ENCODE peak calls at places on chromosomes 7 and 10, in five cellular contexts. One of them, this sample, is unnamed.

GRCh38 chr10:33509231-33509871 is 174.9 kb upstream of the NRP1 start:
- DNase-seq in Caco-2: peak
- DNase-seq in endothelial cell: peak
- DNase-seq in body of pancreas: peak
- DNase-seq in CD4-positive, alpha-beta T cell: no peak
- DNase-seq in this sample: peak

GRCh38 chr10:71972746-71973695 is 8.8 kb downstream of the CHST3 start:
- DNase-seq in endothelial cell: no peak
- DNase-seq in body of pancreas: no peak
- DNase-seq in Caco-2: no peak
- DNase-seq in CD4-positive, alpha-beta T cell: no peak
- DNase-seq in this sample: no peak

GRCh38 chr7:7808626-7809025 is 90.2 kb upstream of the RPA3 start:
- DNase-seq in endothelial cell: no peak
- DNase-seq in CD4-positive, alpha-beta T cell: no peak
- DNase-seq in Caco-2: no peak
- DNase-seq in body of pancreas: no peak
- DNase-seq in this sample: no peak

GRCh38 chr10:17175551-17175950 is 25.9 kb downstream of the TRDMT1 start:
- DNase-seq in CD4-positive, alpha-beta T cell: no peak
- DNase-seq in Caco-2: no peak
- DNase-seq in body of pancreas: no peak
- DNase-seq in endothelial cell: no peak
- DNase-seq in this sample: peak

GRCh38 chr7:30469303-30469702 is 9.3 kb downstream of the NOD1 start:
- DNase-seq in CD4-positive, alpha-beta T cell: no peak
- DNase-seq in Caco-2: peak
- DNase-seq in body of pancreas: peak
- DNase-seq in endothelial cell: peak
- DNase-seq in this sample: peak

GRCh38 chr7:116524609-116525297 is at the start of gene CAV1:
- DNase-seq in Caco-2: peak
- DNase-seq in body of pancreas: peak
- DNase-seq in CD4-positive, alpha-beta T cell: peak
- DNase-seq in endothelial cell: peak
- DNase-seq in this sample: peak

GRCh38 chr7:156950381-156950858 is 908 bp downstream of the NOM1 start:
- DNase-seq in CD4-positive, alpha-beta T cell: no peak
- DNase-seq in endothelial cell: no peak
- DNase-seq in body of pancreas: no peak
- DNase-seq in Caco-2: no peak
- DNase-seq in this sample: peak

GRCh38 chr10:32225976-32226375 is 121.0 kb downstream of the EPC1 start:
- DNase-seq in CD4-positive, alpha-beta T cell: no peak
- DNase-seq in body of pancreas: no peak
- DNase-seq in endothelial cell: no peak
- DNase-seq in Caco-2: no peak
- DNase-seq in this sample: no peak

GRCh38 chr10:30671011-30671616 is 41.6 kb upstream of the LYZL2 start:
- DNase-seq in body of pancreas: peak
- DNase-seq in CD4-positive, alpha-beta T cell: no peak
- DNase-seq in Caco-2: peak
- DNase-seq in endothelial cell: peak
- DNase-seq in this sample: peak

GRCh38 chr7:50717186-50717585 is 65.5 kb downstream of the GRB10 start:
- DNase-seq in endothelial cell: no peak
- DNase-seq in CD4-positive, alpha-beta T cell: no peak
- DNase-seq in body of pancreas: no peak
- DNase-seq in Caco-2: no peak
- DNase-seq in this sample: no peak

GRCh38 chr7:55410641-55411239 is 45.6 kb downstream of the LANCL2 start:
- DNase-seq in endothelial cell: no peak
- DNase-seq in CD4-positive, alpha-beta T cell: no peak
- DNase-seq in Caco-2: no peak
- DNase-seq in body of pancreas: no peak
- DNase-seq in this sample: no peak

GRCh38 chr7:100489824-100490223 is 6.1 kb downstream of the NYAP1 start:
- DNase-seq in Caco-2: peak
- DNase-seq in CD4-positive, alpha-beta T cell: peak
- DNase-seq in body of pancreas: peak
- DNase-seq in endothelial cell: peak
- DNase-seq in this sample: peak

GRCh38 chr10:21184216-21184615 is 287.1 kb upstream of the NEBL start:
- DNase-seq in CD4-positive, alpha-beta T cell: no peak
- DNase-seq in body of pancreas: no peak
- DNase-seq in Caco-2: no peak
- DNase-seq in endothelial cell: no peak
- DNase-seq in this sample: peak

GRCh38 chr10:50908366-50908765 is 22.9 kb upstream of the A1CF start:
- DNase-seq in body of pancreas: no peak
- DNase-seq in Caco-2: no peak
- DNase-seq in endothelial cell: no peak
- DNase-seq in CD4-positive, alpha-beta T cell: no peak
- DNase-seq in this sample: no peak

GRCh38 chr10:3511483-3511882 is 273.5 kb downstream of the KLF6 start:
- DNase-seq in body of pancreas: no peak
- DNase-seq in Caco-2: no peak
- DNase-seq in endothelial cell: no peak
- DNase-seq in CD4-positive, alpha-beta T cell: no peak
- DNase-seq in this sample: no peak

GRCh38 chr10:134743-135600 is at the start of gene ZMYND11:
- DNase-seq in body of pancreas: peak
- DNase-seq in endothelial cell: peak
- DNase-seq in Caco-2: peak
- DNase-seq in CD4-positive, alpha-beta T cell: peak
- DNase-seq in this sample: peak

GRCh38 chr7:41940760-41941343 is 238.0 kb upstream of the INHBA start:
- DNase-seq in body of pancreas: peak
- DNase-seq in CD4-positive, alpha-beta T cell: peak
- DNase-seq in Caco-2: peak
- DNase-seq in endothelial cell: peak
- DNase-seq in this sample: peak

GRCh38 chr10:1548146-1548545 is 189.2 kb downstream of the ADARB2 start:
- DNase-seq in CD4-positive, alpha-beta T cell: no peak
- DNase-seq in Caco-2: no peak
- DNase-seq in body of pancreas: no peak
- DNase-seq in endothelial cell: no peak
- DNase-seq in this sample: no peak

GRCh38 chr7:132255898-132256297 is 320.4 kb downstream of the PLXNA4 start:
- DNase-seq in CD4-positive, alpha-beta T cell: no peak
- DNase-seq in Caco-2: no peak
- DNase-seq in endothelial cell: no peak
- DNase-seq in body of pancreas: peak
- DNase-seq in this sample: no peak

GRCh38 chr7:4849390-4849789 is 12.4 kb downstream of the PAPOLB start:
- DNase-seq in body of pancreas: no peak
- DNase-seq in CD4-positive, alpha-beta T cell: no peak
- DNase-seq in Caco-2: peak
- DNase-seq in endothelial cell: no peak
- DNase-seq in this sample: peak

GRCh38 chr7:20114463-20114862 is 102.7 kb downstream of the MACC1 start:
- DNase-seq in body of pancreas: peak
- DNase-seq in endothelial cell: no peak
- DNase-seq in CD4-positive, alpha-beta T cell: no peak
- DNase-seq in Caco-2: no peak
- DNase-seq in this sample: no peak

GRCh38 chr10:43396061-43396927 is 12.7 kb downstream of the HNRNPF start:
- DNase-seq in endothelial cell: peak
- DNase-seq in CD4-positive, alpha-beta T cell: peak
- DNase-seq in body of pancreas: peak
- DNase-seq in Caco-2: peak
- DNase-seq in this sample: peak

GRCh38 chr10:85995791-85996190 is 370.8 kb downstream of the GRID1 start:
- DNase-seq in endothelial cell: peak
- DNase-seq in CD4-positive, alpha-beta T cell: no peak
- DNase-seq in Caco-2: peak
- DNase-seq in body of pancreas: peak
- DNase-seq in this sample: peak
- TF ChIP-seq CTCF in endothelial cell: no peak
- TF ChIP-seq CTCF in CD4-positive, alpha-beta T cell: no peak
- TF ChIP-seq CTCF in Caco-2: no peak
- TF ChIP-seq CTCF in body of pancreas: peak
- TF ChIP-seq CTCF in this sample: peak

DNA sequence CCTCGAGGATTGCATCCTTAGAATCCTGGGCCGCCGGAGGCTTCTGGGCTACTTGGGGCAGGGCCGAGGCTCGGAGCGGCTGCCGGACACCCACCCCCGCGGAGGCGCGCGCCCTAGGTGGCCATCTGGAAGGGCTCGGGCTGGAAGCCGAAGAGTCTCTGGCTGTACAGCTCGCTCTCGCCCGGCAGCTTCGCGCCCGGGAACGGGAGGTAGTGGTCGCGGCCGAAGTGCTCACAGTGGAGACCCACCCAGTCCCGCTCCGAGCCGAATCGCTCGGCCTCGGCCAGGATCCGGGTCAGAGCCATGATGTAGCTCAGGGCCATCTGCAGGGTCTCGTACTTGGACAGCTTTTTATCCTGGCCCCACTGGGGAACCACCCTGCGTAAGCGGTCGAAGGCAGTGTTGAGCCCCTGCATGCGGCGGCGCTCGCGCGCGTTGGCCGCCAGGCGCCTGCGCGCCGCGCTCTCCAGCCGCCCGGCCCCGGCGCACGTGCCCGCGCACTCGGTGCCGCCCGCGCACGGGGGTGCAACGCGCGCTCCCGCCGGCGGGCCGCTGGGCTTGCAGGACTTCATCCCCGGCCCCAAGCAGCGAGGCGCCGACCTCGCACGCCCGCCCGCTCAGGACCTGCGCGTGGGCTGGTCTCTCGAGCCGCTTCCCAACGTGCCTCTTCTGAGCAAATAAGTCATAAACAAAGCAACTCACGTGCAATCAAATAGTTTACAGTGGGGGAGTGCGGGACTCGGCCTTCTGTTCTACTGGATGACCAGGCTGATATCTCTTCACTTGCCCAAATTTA is 609 bp downstream of the ATOH7 start:
- DNase-seq in Caco-2: peak
- DNase-seq in CD4-positive, alpha-beta T cell: peak
- DNase-seq in body of pancreas: peak
- DNase-seq in endothelial cell: peak
- DNase-seq in this sample: peak
- TF ChIP-seq CTCF in Caco-2: peak
- TF ChIP-seq CTCF in CD4-positive, alpha-beta T cell: no peak
- TF ChIP-seq CTCF in body of pancreas: peak
- TF ChIP-seq CTCF in endothelial cell: no peak
- TF ChIP-seq CTCF in this sample: peak

DNA sequence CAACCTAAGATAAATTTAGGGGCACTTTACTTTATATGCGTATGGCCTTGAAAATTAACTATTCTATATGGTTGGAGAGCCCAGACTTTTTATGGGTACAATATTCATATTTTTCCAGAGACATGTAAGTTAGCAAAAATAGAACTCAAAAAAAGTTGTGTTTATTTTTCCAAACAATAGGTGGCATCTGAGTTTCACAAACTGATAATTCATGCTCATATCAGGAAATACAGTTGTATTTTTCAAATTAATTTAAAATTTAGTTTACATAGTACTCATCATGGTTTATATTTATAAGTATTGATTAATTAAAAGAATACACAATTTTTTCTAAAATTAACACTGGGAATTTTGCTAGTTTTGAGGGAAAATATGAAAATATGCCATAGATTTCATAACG is 34.6 kb downstream of the ANKRD7 start:
- DNase-seq in endothelial cell: no peak
- DNase-seq in Caco-2: no peak
- DNase-seq in body of pancreas: no peak
- DNase-seq in CD4-positive, alpha-beta T cell: no peak
- DNase-seq in this sample: peak
- TF ChIP-seq CTCF in endothelial cell: no peak
- TF ChIP-seq CTCF in Caco-2: no peak
- TF ChIP-seq CTCF in body of pancreas: peak
- TF ChIP-seq CTCF in CD4-positive, alpha-beta T cell: no peak
- TF ChIP-seq CTCF in this sample: peak

DNA sequence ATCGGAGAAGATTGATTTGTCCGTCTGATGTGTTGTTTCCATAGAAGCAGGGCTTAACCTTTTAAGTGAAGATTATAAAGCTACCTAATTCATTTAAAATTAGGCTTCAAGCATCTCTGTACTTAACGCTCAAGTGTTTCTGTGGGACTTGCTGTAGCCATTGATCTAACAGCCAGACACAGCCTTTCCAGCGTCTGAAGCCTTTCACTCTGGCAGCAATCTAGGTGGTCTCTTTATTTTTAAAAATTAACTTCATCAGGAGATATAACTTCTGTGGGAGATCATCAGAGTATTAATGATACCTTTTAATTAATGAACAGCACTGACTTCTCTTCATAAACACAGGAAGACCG is 88.1 kb downstream of the BEND7 start:
- DNase-seq in CD4-positive, alpha-beta T cell: no peak
- DNase-seq in endothelial cell: no peak
- DNase-seq in Caco-2: no peak
- DNase-seq in body of pancreas: no peak
- DNase-seq in this sample: no peak
- TF ChIP-seq CTCF in CD4-positive, alpha-beta T cell: peak
- TF ChIP-seq CTCF in endothelial cell: no peak
- TF ChIP-seq CTCF in Caco-2: no peak
- TF ChIP-seq CTCF in body of pancreas: no peak
- TF ChIP-seq CTCF in this sample: no peak

GRCh38 chr10:23438547-23439451 is at the start of gene OTUD1:
- DNase-seq in CD4-positive, alpha-beta T cell: peak
- DNase-seq in Caco-2: peak
- DNase-seq in body of pancreas: peak
- DNase-seq in endothelial cell: peak
- DNase-seq in this sample: peak
- TF ChIP-seq CTCF in CD4-positive, alpha-beta T cell: no peak
- TF ChIP-seq CTCF in Caco-2: no peak
- TF ChIP-seq CTCF in body of pancreas: peak
- TF ChIP-seq CTCF in endothelial cell: no peak
- TF ChIP-seq CTCF in this sample: no peak